ENCODE peak calls at places on chromosomes 13 and 19, in nine cellular contexts. One of them, this sample, is unnamed.

GRCh38 chr19:51821511-51821910 is 26.6 kb downstream of the FPR3 start:
- DNase-seq in heart left ventricle: no peak
- DNase-seq in CD8-positive, alpha-beta memory T cell: no peak
- DNase-seq in lower lobe of right lung: no peak
- DNase-seq in IMR-90: no peak
- DNase-seq in tibial nerve: no peak
- DNase-seq in ascending aorta: no peak
- DNase-seq in AG04450: no peak
- DNase-seq in small intestine: no peak
- DNase-seq in this sample: no peak

GRCh38 chr13:20495087-20496023 is 30.3 kb downstream of the CRYL1 start:
- DNase-seq in heart left ventricle: peak
- DNase-seq in CD8-positive, alpha-beta memory T cell: peak
- DNase-seq in lower lobe of right lung: no peak
- DNase-seq in IMR-90: peak
- DNase-seq in tibial nerve: peak
- DNase-seq in ascending aorta: no peak
- DNase-seq in AG04450: peak
- DNase-seq in small intestine: peak
- DNase-seq in this sample: peak

GRCh38 chr19:57689750-57690149 is 8.0 kb downstream of the ZNF551 start:
- DNase-seq in heart left ventricle: no peak
- DNase-seq in CD8-positive, alpha-beta memory T cell: no peak
- DNase-seq in lower lobe of right lung: no peak
- DNase-seq in IMR-90: no peak
- DNase-seq in tibial nerve: no peak
- DNase-seq in ascending aorta: no peak
- DNase-seq in AG04450: no peak
- DNase-seq in small intestine: no peak
- DNase-seq in this sample: no peak

GRCh38 chr13:26787961-26788360 is 27.4 kb upstream of the GPR12 start:
- DNase-seq in heart left ventricle: no peak
- DNase-seq in CD8-positive, alpha-beta memory T cell: no peak
- DNase-seq in lower lobe of right lung: no peak
- DNase-seq in IMR-90: no peak
- DNase-seq in tibial nerve: no peak
- DNase-seq in ascending aorta: no peak
- DNase-seq in AG04450: no peak
- DNase-seq in small intestine: no peak
- DNase-seq in this sample: no peak

GRCh38 chr13:24491853-24492252 is 20.7 kb downstream of the PARP4 start:
- DNase-seq in heart left ventricle: no peak
- DNase-seq in CD8-positive, alpha-beta memory T cell: no peak
- DNase-seq in lower lobe of right lung: no peak
- DNase-seq in IMR-90: no peak
- DNase-seq in tibial nerve: no peak
- DNase-seq in ascending aorta: no peak
- DNase-seq in AG04450: no peak
- DNase-seq in small intestine: no peak
- DNase-seq in this sample: no peak

GRCh38 chr13:30576528-30576927 is 41.2 kb upstream of the USPL1 start:
- DNase-seq in heart left ventricle: peak
- DNase-seq in CD8-positive, alpha-beta memory T cell: peak
- DNase-seq in lower lobe of right lung: no peak
- DNase-seq in IMR-90: peak
- DNase-seq in tibial nerve: no peak
- DNase-seq in ascending aorta: no peak
- DNase-seq in AG04450: no peak
- DNase-seq in small intestine: peak
- DNase-seq in this sample: peak

GRCh38 chr19:343941-344624 is 513 bp downstream of the MIER2 start:
- DNase-seq in heart left ventricle: no peak
- DNase-seq in CD8-positive, alpha-beta memory T cell: peak
- DNase-seq in lower lobe of right lung: no peak
- DNase-seq in IMR-90: no peak
- DNase-seq in tibial nerve: no peak
- DNase-seq in ascending aorta: no peak
- DNase-seq in AG04450: no peak
- DNase-seq in small intestine: peak
- DNase-seq in this sample: peak

GRCh38 chr19:11377237-11377636 is 2.8 kb downstream of the SWSAP1 start:
- DNase-seq in heart left ventricle: no peak
- DNase-seq in CD8-positive, alpha-beta memory T cell: no peak
- DNase-seq in lower lobe of right lung: no peak
- DNase-seq in IMR-90: peak
- DNase-seq in tibial nerve: no peak
- DNase-seq in ascending aorta: no peak
- DNase-seq in AG04450: peak
- DNase-seq in small intestine: peak
- DNase-seq in this sample: no peak

GRCh38 chr19:3516675-3517207 is 10.6 kb downstream of the FZR1 start:
- DNase-seq in heart left ventricle: no peak
- DNase-seq in CD8-positive, alpha-beta memory T cell: peak
- DNase-seq in lower lobe of right lung: no peak
- DNase-seq in IMR-90: no peak
- DNase-seq in tibial nerve: no peak
- DNase-seq in ascending aorta: no peak
- DNase-seq in AG04450: no peak
- DNase-seq in small intestine: peak
- DNase-seq in this sample: peak

GRCh38 chr13:78404961-78405360 is 198.4 kb downstream of the POU4F1 start:
- DNase-seq in heart left ventricle: no peak
- DNase-seq in CD8-positive, alpha-beta memory T cell: no peak
- DNase-seq in lower lobe of right lung: no peak
- DNase-seq in IMR-90: no peak
- DNase-seq in tibial nerve: no peak
- DNase-seq in ascending aorta: no peak
- DNase-seq in AG04450: no peak
- DNase-seq in small intestine: no peak
- DNase-seq in this sample: no peak

GRCh38 chr13:46119883-46120614 is 15.2 kb upstream of the CPB2 start:
- DNase-seq in heart left ventricle: peak
- DNase-seq in CD8-positive, alpha-beta memory T cell: no peak
- DNase-seq in lower lobe of right lung: no peak
- DNase-seq in IMR-90: peak
- DNase-seq in tibial nerve: no peak
- DNase-seq in ascending aorta: no peak
- DNase-seq in AG04450: no peak
- DNase-seq in small intestine: peak
- DNase-seq in this sample: no peak

DNA sequence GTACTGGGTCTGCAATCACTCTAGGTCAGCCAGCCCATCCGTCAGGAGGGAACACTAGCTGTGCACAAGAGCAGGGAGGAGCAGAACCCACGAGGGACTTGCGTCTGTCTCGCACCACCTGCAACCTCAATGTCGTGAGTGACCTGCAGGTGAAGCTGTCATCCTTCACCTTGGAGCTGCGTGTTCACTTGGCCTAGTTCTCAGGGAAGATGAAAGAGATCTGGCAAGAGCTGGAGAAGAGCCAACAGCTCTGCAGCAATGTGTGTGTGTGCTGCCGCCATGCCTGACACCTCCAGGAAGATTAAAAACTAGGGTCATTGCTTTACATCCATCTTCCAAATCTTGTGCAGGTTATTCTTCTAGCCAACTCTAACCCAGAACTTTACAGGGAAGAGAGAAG is 117.6 kb upstream of the MRI1 start:
- DNase-seq in heart left ventricle: no peak
- DNase-seq in CD8-positive, alpha-beta memory T cell: no peak
- DNase-seq in lower lobe of right lung: no peak
- DNase-seq in IMR-90: no peak
- DNase-seq in tibial nerve: no peak
- DNase-seq in ascending aorta: no peak
- DNase-seq in AG04450: no peak
- DNase-seq in small intestine: peak
- DNase-seq in this sample: no peak
- H3K27ac ChIP-seq in heart left ventricle: no peak
- H3K27ac ChIP-seq in CD8-positive, alpha-beta memory T cell: no peak
- H3K27ac ChIP-seq in lower lobe of right lung: no peak
- H3K27ac ChIP-seq in IMR-90: no peak
- H3K27ac ChIP-seq in tibial nerve: no peak
- H3K27ac ChIP-seq in ascending aorta: no peak
- H3K27ac ChIP-seq in AG04450: no peak
- H3K27ac ChIP-seq in small intestine: no peak
- H3K27ac ChIP-seq in this sample: no peak

DNA sequence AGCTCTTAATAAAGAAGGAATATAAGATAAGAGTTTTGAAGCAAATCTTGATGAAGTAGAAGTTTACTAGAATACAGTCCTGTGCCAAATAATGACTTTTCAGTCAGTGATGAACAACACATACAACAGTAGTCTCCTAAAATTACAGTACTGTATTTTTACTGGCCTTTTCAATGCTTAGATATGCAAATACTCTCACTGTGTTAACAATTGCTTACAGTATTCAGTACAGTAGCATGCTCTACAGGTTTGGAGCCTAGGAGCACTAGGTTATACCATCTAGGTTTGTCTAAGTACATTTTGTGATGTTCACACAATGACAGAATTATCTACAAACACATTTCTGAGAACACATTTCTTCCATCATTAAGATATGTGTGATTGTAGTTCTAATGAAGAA is 316.7 kb upstream of the KLHL1 start:
- DNase-seq in heart left ventricle: no peak
- DNase-seq in CD8-positive, alpha-beta memory T cell: no peak
- DNase-seq in lower lobe of right lung: no peak
- DNase-seq in IMR-90: no peak
- DNase-seq in tibial nerve: no peak
- DNase-seq in ascending aorta: no peak
- DNase-seq in AG04450: no peak
- DNase-seq in small intestine: no peak
- DNase-seq in this sample: no peak
- H3K27ac ChIP-seq in heart left ventricle: no peak
- H3K27ac ChIP-seq in CD8-positive, alpha-beta memory T cell: no peak
- H3K27ac ChIP-seq in lower lobe of right lung: no peak
- H3K27ac ChIP-seq in IMR-90: no peak
- H3K27ac ChIP-seq in tibial nerve: no peak
- H3K27ac ChIP-seq in ascending aorta: no peak
- H3K27ac ChIP-seq in AG04450: no peak
- H3K27ac ChIP-seq in small intestine: no peak
- H3K27ac ChIP-seq in this sample: no peak

GRCh38 chr13:101576452-101576851 is 124.0 kb downstream of the ITGBL1 start:
- DNase-seq in heart left ventricle: no peak
- DNase-seq in CD8-positive, alpha-beta memory T cell: no peak
- DNase-seq in lower lobe of right lung: no peak
- DNase-seq in IMR-90: peak
- DNase-seq in tibial nerve: no peak
- DNase-seq in ascending aorta: no peak
- DNase-seq in AG04450: peak
- DNase-seq in small intestine: no peak
- DNase-seq in this sample: no peak
- H3K27ac ChIP-seq in heart left ventricle: peak
- H3K27ac ChIP-seq in CD8-positive, alpha-beta memory T cell: no peak
- H3K27ac ChIP-seq in lower lobe of right lung: no peak
- H3K27ac ChIP-seq in IMR-90: no peak
- H3K27ac ChIP-seq in tibial nerve: no peak
- H3K27ac ChIP-seq in ascending aorta: no peak
- H3K27ac ChIP-seq in AG04450: no peak
- H3K27ac ChIP-seq in small intestine: no peak
- H3K27ac ChIP-seq in this sample: no peak

GRCh38 chr19:21138130-21138529 is 3.7 kb upstream of the ZNF431 start:
- DNase-seq in heart left ventricle: no peak
- DNase-seq in CD8-positive, alpha-beta memory T cell: no peak
- DNase-seq in lower lobe of right lung: no peak
- DNase-seq in IMR-90: no peak
- DNase-seq in tibial nerve: no peak
- DNase-seq in ascending aorta: no peak
- DNase-seq in AG04450: no peak
- DNase-seq in small intestine: no peak
- DNase-seq in this sample: no peak
- H3K27ac ChIP-seq in heart left ventricle: no peak
- H3K27ac ChIP-seq in CD8-positive, alpha-beta memory T cell: no peak
- H3K27ac ChIP-seq in lower lobe of right lung: no peak
- H3K27ac ChIP-seq in IMR-90: no peak
- H3K27ac ChIP-seq in tibial nerve: no peak
- H3K27ac ChIP-seq in ascending aorta: no peak
- H3K27ac ChIP-seq in AG04450: no peak
- H3K27ac ChIP-seq in small intestine: no peak
- H3K27ac ChIP-seq in this sample: no peak

GRCh38 chr19:18510216-18510615 is 11.7 kb downstream of the ELL start:
- DNase-seq in heart left ventricle: no peak
- DNase-seq in CD8-positive, alpha-beta memory T cell: no peak
- DNase-seq in lower lobe of right lung: no peak
- DNase-seq in IMR-90: no peak
- DNase-seq in tibial nerve: no peak
- DNase-seq in ascending aorta: no peak
- DNase-seq in AG04450: no peak
- DNase-seq in small intestine: no peak
- DNase-seq in this sample: no peak

GRCh38 chr19:18507727-18508440 is 14.0 kb downstream of the ELL start:
- DNase-seq in heart left ventricle: peak
- DNase-seq in CD8-positive, alpha-beta memory T cell: no peak
- DNase-seq in lower lobe of right lung: no peak
- DNase-seq in IMR-90: peak
- DNase-seq in tibial nerve: no peak
- DNase-seq in ascending aorta: no peak
- DNase-seq in AG04450: no peak
- DNase-seq in small intestine: peak
- DNase-seq in this sample: no peak

GRCh38 chr19:18506545-18506944 is 15.3 kb downstream of the ELL start:
- DNase-seq in heart left ventricle: no peak
- DNase-seq in CD8-positive, alpha-beta memory T cell: no peak
- DNase-seq in lower lobe of right lung: no peak
- DNase-seq in IMR-90: no peak
- DNase-seq in tibial nerve: no peak
- DNase-seq in ascending aorta: no peak
- DNase-seq in AG04450: no peak
- DNase-seq in small intestine: no peak
- DNase-seq in this sample: no peak

GRCh38 chr19:18507021-18507726 is 14.7 kb downstream of the ELL start:
- DNase-seq in heart left ventricle: peak
- DNase-seq in CD8-positive, alpha-beta memory T cell: peak
- DNase-seq in lower lobe of right lung: no peak
- DNase-seq in IMR-90: no peak
- DNase-seq in tibial nerve: no peak
- DNase-seq in ascending aorta: no peak
- DNase-seq in AG04450: no peak
- DNase-seq in small intestine: peak
- DNase-seq in this sample: no peak

GRCh38 chr19:18508585-18508984 is 13.3 kb downstream of the ELL start:
- DNase-seq in heart left ventricle: no peak
- DNase-seq in CD8-positive, alpha-beta memory T cell: no peak
- DNase-seq in lower lobe of right lung: no peak
- DNase-seq in IMR-90: no peak
- DNase-seq in tibial nerve: no peak
- DNase-seq in ascending aorta: no peak
- DNase-seq in AG04450: no peak
- DNase-seq in small intestine: no peak
- DNase-seq in this sample: no peak
- H3K27ac ChIP-seq in heart left ventricle: peak
- H3K27ac ChIP-seq in CD8-positive, alpha-beta memory T cell: no peak
- H3K27ac ChIP-seq in lower lobe of right lung: peak
- H3K27ac ChIP-seq in IMR-90: no peak
- H3K27ac ChIP-seq in tibial nerve: no peak
- H3K27ac ChIP-seq in ascending aorta: peak
- H3K27ac ChIP-seq in AG04450: peak
- H3K27ac ChIP-seq in small intestine: peak
- H3K27ac ChIP-seq in this sample: no peak

GRCh38 chr19:35085947-35086346 is 29.7 kb upstream of the FXYD3 start:
- DNase-seq in heart left ventricle: no peak
- DNase-seq in CD8-positive, alpha-beta memory T cell: no peak
- DNase-seq in lower lobe of right lung: no peak
- DNase-seq in IMR-90: no peak
- DNase-seq in tibial nerve: no peak
- DNase-seq in ascending aorta: no peak
- DNase-seq in AG04450: no peak
- DNase-seq in small intestine: no peak
- DNase-seq in this sample: no peak
- H3K27ac ChIP-seq in heart left ventricle: no peak
- H3K27ac ChIP-seq in CD8-positive, alpha-beta memory T cell: peak
- H3K27ac ChIP-seq in lower lobe of right lung: no peak
- H3K27ac ChIP-seq in IMR-90: no peak
- H3K27ac ChIP-seq in tibial nerve: no peak
- H3K27ac ChIP-seq in ascending aorta: no peak
- H3K27ac ChIP-seq in AG04450: no peak
- H3K27ac ChIP-seq in small intestine: no peak
- H3K27ac ChIP-seq in this sample: no peak

GRCh38 chr13:113453962-113454361 is 674 bp upstream of the ADPRHL1 start:
- DNase-seq in heart left ventricle: peak
- DNase-seq in CD8-positive, alpha-beta memory T cell: no peak
- DNase-seq in lower lobe of right lung: no peak
- DNase-seq in IMR-90: no peak
- DNase-seq in tibial nerve: no peak
- DNase-seq in ascending aorta: no peak
- DNase-seq in AG04450: no peak
- DNase-seq in small intestine: no peak
- DNase-seq in this sample: no peak
- H3K27ac ChIP-seq in heart left ventricle: peak
- H3K27ac ChIP-seq in CD8-positive, alpha-beta memory T cell: no peak
- H3K27ac ChIP-seq in lower lobe of right lung: no peak
- H3K27ac ChIP-seq in IMR-90: no peak
- H3K27ac ChIP-seq in tibial nerve: no peak
- H3K27ac ChIP-seq in ascending aorta: no peak
- H3K27ac ChIP-seq in AG04450: no peak
- H3K27ac ChIP-seq in small intestine: no peak
- H3K27ac ChIP-seq in this sample: no peak